ENCODE peak calls at places on chromosomes 6 and 20, in four cellular contexts. C, R, E and L are unnamed samples.

GRCh38 chr20:62267543-62267942 is 29.2 kb downstream of the OSBPL2 start:
- DNase-seq in E (no peak), C (no peak), R (no peak), L (no peak)

GRCh38 chr6:139708342-139709199 is 334.1 kb upstream of the CITED2 start:
- DNase-seq in R (no peak), C (no peak), E (no peak), L (no peak)

GRCh38 chr6:110410534-110410933 is 4.8 kb downstream of the DDO start:
- DNase-seq in E (no peak), R (no peak), C (no peak), L (no peak)

GRCh38 chr20:46111028-46111835 is 6.9 kb upstream of the CD40 start:
- DNase-seq in C (no peak), R (no peak), E (no peak), L (no peak)

GRCh38 chr6:158627168-158627939 is 17.2 kb downstream of the DYNLT1 start:
- DNase-seq in C (no peak), E (no peak), R (no peak), L (no peak)

GRCh38 chr6:97819680-97820079 is 536.7 kb upstream of the MMS22L start:
- DNase-seq in R (no peak), E (no peak), C (no peak), L (no peak)

GRCh38 chr6:73669005-73669404 is 15.2 kb upstream of the SLC17A5 start:
- DNase-seq in R (no peak), E (no peak), C (no peak), L (no peak)

GRCh38 chr6:19127085-19127484 is 710.1 kb upstream of the ID4 start:
- DNase-seq in C (no peak), R (no peak), E (no peak), L (no peak)

GRCh38 chr6:27168586-27169443 is 78.7 kb upstream of the PRSS16 start:
- DNase-seq in R (no peak), C (no peak), E (no peak), L (no peak)

GRCh38 chr20:5171074-5171789 is 44.4 kb downstream of the CDS2 start:
- DNase-seq in E (no peak), C (no peak), R (no peak), L (no peak)

GRCh38 chr20:8291873-8292272 is 159.8 kb downstream of the PLCB1 start:
- DNase-seq in C (no peak), R (no peak), E (no peak), L (no peak)

GRCh38 chr6:141359953-141360352 is 772.8 kb upstream of the GJE1 start:
- DNase-seq in R (no peak), C (no peak), E (no peak), L (no peak)

GRCh38 chr20:40811660-40812414 is 122.8 kb upstream of the MAFB start:
- DNase-seq in E (no peak), C (no peak), R (no peak), L (no peak)

GRCh38 chr20:37526839-37527637 is 638 bp downstream of the BLCAP start:
- DNase-seq in R (no peak), E (peak), C (no peak), L (no peak)

GRCh38 chr20:49281059-49281912 is 3.4 kb upstream of the ZNFX1 start:
- DNase-seq in R (no peak), E (no peak), C (no peak), L (no peak)
- TF ChIP-seq CTCF in R (no peak), E (no peak), C (no peak), L (no peak)

DNA sequence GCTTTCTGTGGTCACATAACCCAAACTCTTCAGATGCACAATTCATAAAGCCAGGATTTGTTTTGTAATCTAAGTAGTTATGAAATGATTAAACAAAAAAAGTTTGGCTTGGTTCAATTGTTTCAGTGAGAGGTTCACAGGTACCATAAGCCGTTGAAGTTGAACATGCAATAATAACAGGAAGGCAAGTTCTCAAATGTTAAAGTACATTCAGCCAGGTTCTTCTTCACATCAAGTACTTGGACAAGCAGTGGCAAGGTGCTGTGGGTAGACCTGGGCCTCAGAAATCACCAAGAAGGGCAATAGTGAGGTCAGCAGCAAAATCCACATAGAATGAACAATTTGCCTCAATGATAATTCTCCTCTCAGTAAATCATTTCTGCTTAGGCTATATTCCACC is 175.5 kb downstream of the EPM2A start:
- DNase-seq in C (no peak), R (no peak), E (no peak), L (no peak)
- TF ChIP-seq CTCF in C (no peak), R (no peak), E (no peak), L (no peak)

GRCh38 chr6:167907837-167908681 is 81.3 kb downstream of the AFDN start:
- DNase-seq in E (no peak), R (no peak), C (no peak), L (no peak)
- TF ChIP-seq CTCF in E (no peak), R (no peak), C (no peak), L (no peak)

GRCh38 chr6:156407334-156407733 is 369.8 kb upstream of the ARID1B start:
- DNase-seq in C (no peak), R (no peak), E (no peak), L (no peak)

GRCh38 chr6:156406688-156407087 is 370.5 kb upstream of the ARID1B start:
- DNase-seq in C (no peak), E (no peak), R (no peak), L (no peak)

GRCh38 chr6:156413156-156413555 is 364.0 kb upstream of the ARID1B start:
- DNase-seq in R (no peak), C (no peak), E (no peak), L (no peak)

GRCh38 chr6:156406099-156406498 is 371.1 kb upstream of the ARID1B start:
- DNase-seq in E (no peak), C (no peak), R (no peak), L (no peak)

DNA sequence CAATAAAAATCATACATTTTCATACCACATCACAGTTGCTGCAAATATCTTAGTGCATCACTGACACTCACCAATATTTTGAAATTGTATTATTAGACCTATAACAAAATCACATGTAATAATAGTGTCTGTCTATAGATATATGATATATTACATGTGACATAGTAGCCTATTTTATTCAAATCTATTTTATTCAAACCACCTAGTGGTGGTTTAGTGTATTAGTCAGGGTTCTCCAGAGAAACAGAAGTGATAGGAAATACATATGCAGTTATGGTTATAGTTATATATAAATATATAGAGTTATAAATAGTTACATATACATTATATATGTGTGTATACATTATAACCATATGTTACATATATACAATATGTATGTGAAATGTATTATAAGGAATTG is 366.5 kb upstream of the ARID1B start:
- DNase-seq in R (no peak), C (no peak), E (no peak), L (no peak)
- TF ChIP-seq CTCF in R (peak), C (peak), E (no peak), L (no peak)

GRCh38 chr20:3671986-3672863 is 9.0 kb upstream of the GFRA4 start:
- DNase-seq in C (no peak), R (no peak), E (no peak), L (no peak)

GRCh38 chr20:3670511-3670910 is 7.3 kb upstream of the GFRA4 start:
- DNase-seq in E (no peak), R (no peak), C (no peak), L (no peak)

GRCh38 chr20:3669710-3670367 is 6.6 kb upstream of the GFRA4 start:
- DNase-seq in E (no peak), R (no peak), C (no peak), L (no peak)

GRCh38 chr20:3672864-3673550 is 8.8 kb downstream of the ADAM33 start:
- DNase-seq in E (no peak), C (no peak), R (no peak), L (no peak)

GRCh38 chr20:3670945-3671344 is 7.7 kb upstream of the GFRA4 start:
- DNase-seq in C (no peak), E (no peak), R (no peak), L (no peak)
- TF ChIP-seq CTCF in C (no peak), E (no peak), R (no peak), L (no peak)

GRCh38 chr20:408843-409696 is 971 bp downstream of the RBCK1 start:
- DNase-seq in R (no peak), C (no peak), E (no peak), L (no peak)

GRCh38 chr20:406200-407096 is 1.7 kb upstream of the RBCK1 start:
- DNase-seq in C (no peak), E (no peak), R (no peak), L (no peak)

GRCh38 chr20:407953-408842 is at the start of gene RBCK1:
- DNase-seq in E (peak), C (peak), R (peak), L (peak)

GRCh38 chr20:409697-410559 is 1.8 kb downstream of the RBCK1 start:
- DNase-seq in R (no peak), E (no peak), C (no peak), L (no peak)

GRCh38 chr20:407097-407952 is 774 bp upstream of the RBCK1 start:
- DNase-seq in R (peak), C (peak), E (peak), L (peak)
- TF ChIP-seq CTCF in R (peak), C (peak), E (no peak), L (no peak)

GRCh38 chr6:107235007-107235406 is 119.7 kb upstream of the BEND3 start:
- DNase-seq in C (no peak), R (no peak), E (no peak), L (no peak)

GRCh38 chr6:107228754-107229153 is 113.4 kb upstream of the BEND3 start:
- DNase-seq in R (no peak), E (no peak), C (no peak), L (no peak)

GRCh38 chr6:107231243-107231642 is 115.9 kb upstream of the BEND3 start:
- DNase-seq in C (no peak), E (no peak), R (no peak), L (no peak)

GRCh38 chr6:107230024-107230423 is 114.7 kb upstream of the BEND3 start:
- DNase-seq in C (no peak), E (no peak), R (no peak), L (no peak)

DNA sequence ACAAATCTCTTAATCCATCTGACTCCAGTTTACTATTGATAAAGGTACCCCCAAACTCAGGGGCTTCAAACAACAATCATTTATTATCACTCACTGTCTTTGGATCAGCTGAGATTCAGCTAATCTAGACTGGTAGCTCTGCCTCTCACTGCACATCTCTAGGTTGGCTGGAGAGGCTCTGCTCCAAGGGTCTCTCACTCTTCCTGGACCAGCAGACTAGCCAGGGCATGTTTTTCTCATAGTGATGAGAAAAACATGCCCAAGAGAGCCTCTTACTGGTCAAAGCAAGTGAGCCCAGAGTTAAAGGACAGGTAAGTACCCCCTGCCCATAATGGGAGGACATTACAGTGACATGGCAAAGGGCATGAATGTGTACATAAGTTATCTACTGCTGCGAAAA is 115.1 kb upstream of the BEND3 start:
- DNase-seq in R (no peak), E (no peak), C (no peak), L (no peak)
- TF ChIP-seq CTCF in R (no peak), E (no peak), C (no peak), L (no peak)

DNA sequence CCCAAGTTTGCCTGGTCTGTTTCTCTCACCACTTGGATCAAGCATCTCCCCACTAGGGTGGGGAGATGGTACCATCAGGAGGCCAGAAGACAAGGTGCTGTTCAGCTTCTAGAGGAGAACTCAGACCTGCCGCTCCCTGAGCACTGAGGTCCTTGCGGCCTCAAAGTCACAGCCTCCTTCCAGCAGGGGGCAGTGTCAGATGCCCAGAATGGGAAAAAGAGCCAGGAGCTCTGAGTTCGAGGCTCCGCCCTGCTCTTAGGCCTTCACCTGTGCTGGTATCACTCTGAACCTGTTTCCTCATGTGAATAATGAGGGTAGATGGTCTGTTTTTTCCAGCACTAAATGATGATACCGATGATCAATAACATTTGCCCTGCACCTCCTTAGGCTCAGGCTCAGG is 68.7 kb downstream of the TOX2 start:
- DNase-seq in E (no peak), R (peak), C (peak), L (no peak)
- TF ChIP-seq CTCF in E (no peak), R (no peak), C (peak), L (no peak)

GRCh38 chr6:117668736-117669135 is 6.5 kb upstream of the NUS1 start:
- DNase-seq in C (no peak), E (no peak), R (no peak), L (no peak)

DNA sequence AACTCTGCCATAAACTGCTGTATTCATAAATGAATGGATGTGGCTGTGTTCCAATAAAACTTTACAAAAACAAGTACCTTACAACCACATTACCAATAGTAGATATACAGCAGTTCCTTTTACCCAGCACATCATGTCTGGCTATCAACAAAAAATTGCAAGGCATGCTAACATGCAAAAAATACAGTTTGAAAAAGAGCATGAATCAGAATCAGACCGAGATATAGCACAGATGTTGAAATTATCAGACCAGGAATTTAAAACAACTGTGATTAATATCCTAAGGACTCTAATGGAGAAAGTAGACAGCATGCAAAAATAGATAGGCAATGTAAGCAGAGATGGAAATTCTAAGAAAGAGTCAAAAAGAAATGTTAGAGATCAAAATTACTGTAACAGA is 8.4 kb upstream of the NUS1 start:
- DNase-seq in R (no peak), C (no peak), E (no peak), L (no peak)
- TF ChIP-seq CTCF in R (no peak), C (no peak), E (no peak), L (no peak)